ENCODE peak calls at places on chromosomes 11 and 22, in four cellular contexts. I is stimulated activated CD4-positive, alpha-beta T cell treated with anti-CD3 and anti-CD28 coated beads, Interleukin-2, amount 100 ng/mL, for 48 hours; V is IMR-90; C is activated CD8-positive, alpha-beta memory T cell treated with anti-CD3 and anti-CD28 coated beads, Interleukin-2, amount 50 U/mL, for 4 hours. R is an unnamed sample.

GRCh38 chr11:57480409-57481137 is 20.2 kb downstream of the RTN4RL2 start:
- DNase-seq in I (peak), V (peak), C (peak), R (peak)

GRCh38 chr11:1876361-1877063 is 15.2 kb downstream of the PRR33 start:
- DNase-seq in V (no peak), C (peak), I (no peak), R (peak)

GRCh38 chr11:72969894-72970335 is 155.7 kb downstream of the ATG16L2 start:
- DNase-seq in V (peak), I (no peak), C (no peak), R (no peak)

GRCh38 chr11:94130589-94131362 is 2.1 kb downstream of the PANX1 start:
- DNase-seq in I (no peak), V (peak), C (no peak), R (no peak)

GRCh38 chr22:41931701-41932269 is 5.2 kb upstream of the TNFRSF13C start:
- DNase-seq in I (no peak), C (no peak), V (no peak), R (no peak)

GRCh38 chr11:94117871-94118270 is 10.8 kb upstream of the PANX1 start:
- DNase-seq in I (no peak), V (peak), C (no peak), R (no peak)

GRCh38 chr11:117881217-117881616 is 4.8 kb upstream of the FXYD6 start:
- DNase-seq in C (no peak), V (no peak), I (no peak), R (no peak)

GRCh38 chr11:134656861-134657540 is 245.0 kb upstream of the B3GAT1 start:
- DNase-seq in C (no peak), V (no peak), I (no peak), R (no peak)

GRCh38 chr11:94775576-94776327 is 7.6 kb downstream of the AMOTL1 start:
- DNase-seq in I (no peak), C (no peak), V (no peak), R (no peak)

GRCh38 chr22:43535741-43536140 is 123.9 kb downstream of the MPPED1 start:
- DNase-seq in V (no peak), C (no peak), I (no peak), R (no peak)

GRCh38 chr11:35664977-35665441 is 2.4 kb downstream of the TRIM44 start:
- DNase-seq in V (peak), C (no peak), I (no peak), R (no peak)

GRCh38 chr11:5922749-5923426 is 19.2 kb upstream of the OR56A3 start:
- DNase-seq in I (no peak), C (no peak), V (no peak), R (no peak)

GRCh38 chr11:131193101-131193501 is 177.3 kb upstream of the NTM start:
- DNase-seq in C (no peak), I (no peak), V (no peak), R (no peak)

GRCh38 chr11:18721576-18722292 is 4.3 kb downstream of the IGSF22 start:
- DNase-seq in C (peak), I (peak), V (peak), R (peak)

R was measured in SK-N-DZ.